ENCODE peak calls at places on chromosomes 13 and 19, in eight cellular contexts. O is brain microvascular endothelial cell, T is IMR-90, L is K562, H is AG10803, W is tibial nerve, N is psoas muscle, S is PC-3. U is an unnamed sample.
A peak's percentile ranks its signal among the peaks of the same experiment; 100 is the strongest.

GRCh38 chr13:24032252-24032651 is 128.3 kb upstream of the SPATA13 start:
- DNase-seq in W (no peak), T (peak; percentile 84), N (no peak), L (no peak), S (no peak), H (peak; percentile 98), O (peak; percentile 24), U (peak; percentile 64)

GRCh38 chr13:41017153-41017552 is 2.0 kb downstream of the ELF1 start:
- DNase-seq in H (no peak), S (no peak), W (no peak), O (no peak), N (no peak), L (peak; percentile 52), T (no peak), U (no peak)

GRCh38 chr13:111328803-111329410 is 8.5 kb downstream of the TEX29 start:
- DNase-seq in L (no peak), T (no peak), O (no peak), W (no peak), H (no peak), S (no peak), N (no peak), U (no peak)

GRCh38 chr19:42422576-42423461 is 4.4 kb downstream of the LIPE start:
- DNase-seq in N (no peak), T (no peak), S (no peak), H (no peak), W (no peak), O (no peak), L (no peak), U (no peak)

GRCh38 chr19:32677657-32678056 is 2.0 kb downstream of the RGS9BP start:
- DNase-seq in L (no peak), O (no peak), H (no peak), S (no peak), W (no peak), T (no peak), N (no peak), U (peak; percentile 97)

GRCh38 chr19:15701757-15702589 is 25.9 kb upstream of the OR10H2 start:
- DNase-seq in S (no peak), H (no peak), T (no peak), L (no peak), W (no peak), N (no peak), O (no peak), U (no peak)

GRCh38 chr13:107209811-107210210 is 641.9 kb upstream of the ARGLU1 start:
- DNase-seq in W (no peak), T (peak; percentile 80), L (no peak), N (no peak), H (peak; percentile 31), S (peak; percentile 29), O (no peak), U (peak; percentile 68)

GRCh38 chr13:109760372-109760771 is 26.0 kb downstream of the IRS2 start:
- DNase-seq in T (no peak), S (no peak), H (no peak), L (no peak), O (no peak), W (no peak), N (no peak), U (no peak)

GRCh38 chr13:110498327-110498726 is 63.2 kb downstream of the RAB20 start:
- DNase-seq in T (peak; percentile 8), N (peak; percentile 58), H (peak; percentile 20), S (no peak), W (no peak), L (no peak), O (no peak), U (no peak)

GRCh38 chr13:80363890-80364503 is 23.1 kb upstream of the SPRY2 start:
- DNase-seq in T (peak; percentile 49), H (peak; percentile 27), W (no peak), N (no peak), L (peak; percentile 28), S (peak; percentile 49), O (no peak), U (peak; percentile 46)

GRCh38 chr13:109738298-109738746 is 48.1 kb downstream of the IRS2 start:
- DNase-seq in T (no peak), H (no peak), W (no peak), L (no peak), O (no peak), N (no peak), S (no peak), U (no peak)

GRCh38 chr19:47353307-47353712 is 4.2 kb downstream of the DHX34 start:
- DNase-seq in W (no peak), H (no peak), L (no peak), S (no peak), T (no peak), N (no peak), O (no peak), U (no peak)

GRCh38 chr19:4575978-4576933 is 16.8 kb upstream of the SEMA6B start:
- DNase-seq in N (peak; percentile 70), T (peak; percentile 27), W (peak; percentile 78), O (peak; percentile 66), S (peak; percentile 68), L (peak; percentile 81), H (peak; percentile 42), U (peak; percentile 54)

GRCh38 chr19:16930753-16931152 is 42.0 kb downstream of the F2RL3 start:
- DNase-seq in W (no peak), T (no peak), O (no peak), L (no peak), N (no peak), S (no peak), H (no peak), U (no peak)

GRCh38 chr13:66014757-66015156 is 1215.4 kb downstream of the PCDH9 start:
- DNase-seq in H (no peak), N (no peak), L (no peak), W (no peak), O (no peak), T (peak; percentile 2), S (peak; percentile 2), U (no peak)

GRCh38 chr19:45090598-45090997 is 2.4 kb upstream of the PPP1R37 start:
- DNase-seq in T (no peak), H (no peak), S (no peak), W (no peak), N (no peak), L (no peak), O (no peak), U (no peak)

GRCh38 chr13:107124730-107125129 is 556.8 kb upstream of the ARGLU1 start:
- DNase-seq in S (no peak), T (no peak), H (no peak), L (no peak), O (no peak), W (no peak), N (no peak), U (no peak)

GRCh38 chr13:73090116-73090811 is 31.5 kb downstream of the KLF5 start:
- DNase-seq in N (no peak), W (no peak), S (peak; percentile 95), O (peak; percentile 78), L (peak; percentile 45), H (peak; percentile 62), T (peak; percentile 91), U (peak; percentile 69)

GRCh38 chr19:28039677-28040381 is 1173.1 kb downstream of the UQCRFS1 start:
- DNase-seq in N (no peak), T (no peak), W (no peak), O (no peak), H (no peak), L (no peak), S (no peak), U (no peak)

GRCh38 chr13:64912141-64912540 is 2318.0 kb downstream of the PCDH9 start:
- DNase-seq in T (peak; percentile 83), H (peak; percentile 76), W (no peak), O (peak; percentile 55), L (no peak), S (peak; percentile 62), N (no peak), U (no peak)

GRCh38 chr13:46355088-46355468 is 32.0 kb downstream of the RUBCNL start:
- DNase-seq in O (no peak), S (no peak), H (no peak), L (no peak), W (no peak), N (no peak), T (no peak), U (no peak)
- TF ChIP-seq CTCF in O (no peak), S (no peak), H (no peak), L (no peak), W (no peak), N (no peak), T (no peak), U (no peak)

DNA sequence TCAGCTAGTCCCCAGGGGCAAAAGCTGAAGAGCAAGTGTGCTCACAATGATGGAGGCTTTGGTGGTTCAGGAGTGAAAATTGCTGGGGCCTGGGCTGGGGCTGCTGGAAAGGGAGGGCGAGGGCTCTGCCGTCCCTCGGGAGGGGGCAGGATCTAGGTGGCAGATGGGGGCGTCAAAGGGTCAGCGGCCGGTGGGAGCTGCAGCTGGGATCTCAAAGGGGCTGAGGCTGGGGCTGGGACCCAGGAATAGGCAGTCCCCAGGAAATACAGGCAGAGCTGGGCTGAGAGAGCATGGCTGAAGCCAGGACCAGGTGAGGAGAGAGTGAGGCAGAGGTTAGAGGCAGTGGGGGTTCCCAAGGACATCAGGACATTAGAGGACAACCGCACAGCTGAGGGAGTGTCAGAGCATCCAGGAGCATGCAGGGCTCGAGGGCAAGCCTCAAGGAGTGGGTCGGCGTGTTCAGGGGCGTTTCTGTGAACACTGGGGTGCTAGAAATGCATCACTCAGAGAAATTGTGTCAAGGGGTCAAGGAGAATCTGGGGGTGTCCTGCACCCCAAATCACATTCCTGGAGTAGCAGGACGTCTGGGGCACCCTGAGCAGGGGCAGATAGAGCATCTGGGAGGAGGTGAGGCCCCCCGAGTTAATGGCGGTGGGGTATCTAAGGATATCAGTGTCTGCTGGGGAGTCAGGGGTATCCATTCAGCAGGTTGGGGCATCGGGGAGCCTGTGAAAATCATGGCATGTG is 1.2 kb upstream of the SYNE4 start:
- DNase-seq in H (no peak), W (no peak), O (no peak), N (no peak), L (no peak), S (no peak), T (no peak), U (no peak)
- H3K4me3 ChIP-seq in H (peak overlapping the region; percentile 57), W (peak overlapping the region; percentile 27), O (peak overlapping the region; percentile 42), N (peak overlapping the region; percentile 49), L (no peak overlapping the region), S (peak overlapping the region; percentile 56), T (peak overlapping the region; percentile 24), U (peak overlapping the region; percentile 46)

DNA sequence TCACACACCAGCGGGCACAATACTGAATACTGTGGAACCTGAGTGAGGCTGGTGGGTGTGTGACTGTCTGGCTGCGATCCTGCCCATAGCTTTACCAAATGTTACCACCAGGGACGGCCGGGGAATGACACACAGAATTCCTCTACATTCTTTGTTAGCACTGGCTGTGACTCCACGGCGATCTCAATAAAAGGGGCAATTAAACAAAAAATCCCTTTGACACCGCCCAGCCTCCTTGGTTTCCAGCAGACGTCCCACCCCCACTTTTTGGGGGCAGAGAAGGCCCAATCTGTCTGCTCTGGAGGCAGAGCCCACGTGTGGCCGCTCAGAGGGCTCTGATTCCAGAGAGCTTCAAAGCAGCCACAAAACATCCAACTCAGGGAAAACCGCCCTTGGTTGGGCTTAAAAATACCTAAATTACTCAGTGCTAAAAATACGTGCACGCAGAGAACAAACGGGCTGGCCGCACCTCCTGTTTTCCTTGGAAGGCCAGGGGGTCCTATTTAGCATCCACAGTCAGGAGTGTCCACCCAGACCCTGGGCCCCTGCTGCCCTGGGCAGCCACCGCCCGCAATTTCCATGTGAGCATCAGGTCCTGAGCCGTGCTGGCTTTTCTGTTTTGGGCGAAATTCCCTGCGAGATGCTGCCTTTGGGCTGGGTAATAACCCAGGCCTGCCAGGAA is 47.8 kb downstream of the GADD45B start:
- DNase-seq in S (no peak), H (peak; percentile 83), W (no peak), N (no peak), L (no peak), O (peak; percentile 73), T (peak; percentile 41), U (peak; percentile 59)
- TF ChIP-seq CTCF in S (no peak), H (peak; percentile 65), W (no peak), N (no peak), L (no peak), O (peak; percentile 69), T (peak; percentile 21), U (peak; percentile 43)

GRCh38 chr19:38869160-38869835 is 8.8 kb downstream of the RINL start:
- DNase-seq in L (no peak), T (no peak), H (no peak), O (no peak), S (no peak), N (no peak), W (no peak), U (no peak)
- H3K4me3 ChIP-seq in L (no peak overlapping the region), T (peak overlapping the region; percentile 39), H (peak overlapping the region; percentile 62), O (peak overlapping the region; percentile 52), S (no peak overlapping the region), N (peak overlapping the region; percentile 68), W (peak overlapping the region; percentile 42), U (peak overlapping the region; percentile 53)